ENCODE peak calls at places on chromosomes 1 and 21, in four cellular contexts. M is frontal cortex, Q is head of caudate nucleus, U is lung. T is an unnamed sample.

GRCh38 chr1:114116086-114116485 is 37.6 kb downstream of the SYT6 start:
- DNase-seq in Q (no peak), M (no peak), U (no peak), T (no peak)

GRCh38 chr1:50983403-50983802 is 13.4 kb downstream of the CDKN2C start:
- DNase-seq in U (no peak), Q (no peak), M (no peak), T (no peak)

GRCh38 chr1:53061859-53062714 is at the start of gene PODN:
- DNase-seq in Q (peak), M (peak), U (no peak), T (no peak)

GRCh38 chr21:21156919-21157318 is 158.7 kb downstream of the NCAM2 start:
- DNase-seq in Q (no peak), U (no peak), M (no peak), T (no peak)

GRCh38 chr1:219927956-219928790 is at the start of gene SLC30A10:
- DNase-seq in M (peak), U (no peak), Q (peak), T (peak)

GRCh38 chr1:92029241-92029922 is 403 bp upstream of the EPHX4 start:
- DNase-seq in M (no peak), Q (no peak), U (no peak), T (no peak)

GRCh38 chr1:229229721-229230135 is 41.2 kb upstream of the RAB4A start:
- DNase-seq in Q (peak), M (peak), U (peak), T (no peak)

GRCh38 chr21:44365967-44366585 is 12.7 kb downstream of the TRPM2 start:
- DNase-seq in Q (no peak), M (no peak), U (no peak), T (no peak)